ENCODE peak calls at places on chromosomes 12 and 14, in six cellular contexts. N, R, O, K, L and P are unnamed samples.

GRCh38 chr12:124904306-124905098 is 9.9 kb downstream of the UBC start:
- DNase-seq in N (peak; percentile 92), R (no peak), O (peak; percentile 89), K (peak; percentile 46), L (no peak), P (no peak)

GRCh38 chr12:74412607-74413230 is 124.9 kb upstream of the ATXN7L3B start:
- DNase-seq in N (peak; percentile 15), R (no peak), O (peak; percentile 2), K (peak; percentile 1), L (no peak), P (no peak)

GRCh38 chr12:103799504-103800251 is 41.4 kb downstream of the NT5DC3 start:
- DNase-seq in N (peak; percentile 90), R (no peak), O (peak; percentile 62), K (peak; percentile 81), L (no peak), P (no peak)

GRCh38 chr14:102050625-102051024 is 36.2 kb downstream of the HSP90AA1 start:
- DNase-seq in N (no peak), R (no peak), O (peak; percentile 85), K (peak; percentile 86), L (no peak), P (no peak)

GRCh38 chr12:34163443-34163842 is 141.1 kb downstream of the ALG10 start:
- DNase-seq in N (no peak), R (no peak), O (no peak), K (no peak), L (no peak), P (no peak)

GRCh38 chr14:67680121-67680602 is 5.7 kb upstream of the VTI1B start:
- DNase-seq in N (peak; percentile 77), R (no peak), O (peak; percentile 85), K (no peak), L (no peak), P (no peak)

GRCh38 chr14:68468437-68469207 is 324.2 kb downstream of the ZFP36L1 start:
- DNase-seq in N (peak; percentile 99), R (peak; percentile 26), O (peak; percentile 96), K (no peak), L (no peak), P (peak; percentile 6)

GRCh38 chr12:124391340-124392261 is 96.7 kb downstream of the RFLNA start:
- DNase-seq in N (peak; percentile 35), R (peak; percentile 65), O (peak; percentile 59), K (no peak), L (no peak), P (peak; percentile 53)

GRCh38 chr14:101721951-101722661 is 39.4 kb upstream of the PPP2R5C start:
- DNase-seq in N (peak; percentile 29), R (peak; percentile 65), O (peak; percentile 92), K (peak; percentile 5), L (peak; percentile 58), P (peak; percentile 69)

GRCh38 chr12:48219635-48220034 is 16.5 kb upstream of the OR10AD1 start:
- DNase-seq in N (no peak), R (no peak), O (no peak), K (no peak), L (no peak), P (no peak)

GRCh38 chr12:75116611-75117010 is 93.0 kb downstream of the KCNC2 start:
- DNase-seq in N (no peak), R (no peak), O (no peak), K (no peak), L (no peak), P (no peak)

GRCh38 chr12:75774309-75775052 is 257.1 kb downstream of the PHLDA1 start:
- DNase-seq in N (peak; percentile 15), R (no peak), O (peak; percentile 86), K (peak; percentile 60), L (no peak), P (no peak)

GRCh38 chr12:14647028-14647750 is 49.2 kb downstream of the GUCY2C start:
- DNase-seq in N (no peak), R (no peak), O (no peak), K (no peak), L (no peak), P (no peak)

GRCh38 chr12:18165889-18166288 is 75.9 kb upstream of the RERGL start:
- DNase-seq in N (no peak), R (no peak), O (no peak), K (no peak), L (no peak), P (no peak)

GRCh38 chr14:74302160-74302628 is 540 bp downstream of the ABCD4 start:
- DNase-seq in N (peak; percentile 72), R (no peak), O (peak; percentile 52), K (peak; percentile 38), L (no peak), P (no peak)

GRCh38 chr14:77603654-77604270 is 12.7 kb downstream of the SPTLC2 start:
- DNase-seq in N (peak; percentile 50), R (no peak), O (peak; percentile 19), K (no peak), L (no peak), P (no peak)

GRCh38 chr12:62919827-62920226 is 15.1 kb downstream of the PPM1H start:
- DNase-seq in N (peak; percentile 56), R (no peak), O (peak; percentile 26), K (peak; percentile 28), L (no peak), P (no peak)

GRCh38 chr14:65879218-65880009 is 466.9 kb downstream of the FUT8 start:
- DNase-seq in N (peak; percentile 98), R (no peak), O (peak; percentile 64), K (no peak), L (no peak), P (no peak)

GRCh38 chr14:63853831-63854293 is 1.1 kb downstream of the SYNE2 start:
- DNase-seq in N (peak; percentile 80), R (peak; percentile 45), O (peak; percentile 38), K (no peak), L (peak; percentile 35), P (peak; percentile 41)

GRCh38 chr12:51847830-51848727 is at the start of gene FIGNL2:
- DNase-seq in N (no peak), R (no peak), O (no peak), K (no peak), L (no peak), P (no peak)

GRCh38 chr14:36268957-36269734 is 51.3 kb downstream of the MBIP start:
- DNase-seq in N (no peak), R (no peak), O (no peak), K (no peak), L (no peak), P (no peak)

GRCh38 chr14:71362282-71362681 is 455.0 kb downstream of the PCNX1 start:
- DNase-seq in N (no peak), R (no peak), O (no peak), K (no peak), L (no peak), P (no peak)

GRCh38 chr12:4881665-4882064 is 28.0 kb upstream of the KCNA1 start:
- DNase-seq in N (peak; percentile 59), R (no peak), O (no peak), K (no peak), L (no peak), P (no peak)

GRCh38 chr12:27193854-27194544 is 50.1 kb upstream of the STK38L start:
- DNase-seq in N (peak; percentile 22), R (no peak), O (peak; percentile 93), K (peak; percentile 46), L (no peak), P (no peak)

GRCh38 chr12:107130830-107131760 is 37.7 kb upstream of the CRY1 start:
- DNase-seq in N (no peak), R (no peak), O (no peak), K (no peak), L (no peak), P (no peak)

GRCh38 chr12:75366629-75367028 is 24.3 kb upstream of the GLIPR1L2 start:
- DNase-seq in N (no peak), R (no peak), O (peak; percentile 59), K (peak; percentile 32), L (no peak), P (no peak)

GRCh38 chr14:104080557-104081492 is 4.7 kb upstream of the ASPG start:
- DNase-seq in N (no peak), R (no peak), O (no peak), K (no peak), L (no peak), P (no peak)

GRCh38 chr12:47205532-47206449 is 126.0 kb upstream of the AMIGO2 start:
- DNase-seq in N (no peak), R (no peak), O (no peak), K (no peak), L (no peak), P (no peak)

GRCh38 chr14:103105580-103106168 is 11.1 kb downstream of the EXOC3L4 start:
- DNase-seq in N (no peak), R (no peak), O (no peak), K (no peak), L (no peak), P (no peak)

GRCh38 chr12:82650627-82651337 is 35.9 kb upstream of the TMTC2 start:
- DNase-seq in N (peak; percentile 78), R (no peak), O (peak; percentile 41), K (no peak), L (no peak), P (no peak)

GRCh38 chr12:102349079-102349478 is 131.3 kb downstream of the IGF1 start:
- DNase-seq in N (no peak), R (no peak), O (no peak), K (no peak), L (no peak), P (no peak)

GRCh38 chr14:100192250-100192671 is 32.8 kb upstream of the DEGS2 start:
- DNase-seq in N (no peak), R (no peak), O (no peak), K (no peak), L (no peak), P (no peak)

GRCh38 chr14:74508292-74508731 is 14.7 kb downstream of the ISCA2 start:
- DNase-seq in N (no peak), R (no peak), O (no peak), K (no peak), L (no peak), P (no peak)

GRCh38 chr12:53098354-53098981 is 1.0 kb downstream of the IGFBP6 start:
- DNase-seq in N (no peak), R (peak; percentile 56), O (peak; percentile 71), K (no peak), L (no peak), P (peak; percentile 30)

GRCh38 chr14:90733139-90733808 is 83.0 kb downstream of the TTC7B start:
- DNase-seq in N (no peak), R (no peak), O (no peak), K (no peak), L (no peak), P (no peak)

GRCh38 chr14:95222151-95222631 is 64.9 kb upstream of the DICER1 start:
- DNase-seq in N (peak; percentile 80), R (no peak), O (peak; percentile 77), K (peak; percentile 18), L (no peak), P (no peak)

GRCh38 chr12:851343-851742 is 98.2 kb downstream of the RAD52 start:
- DNase-seq in N (peak; percentile 46), R (no peak), O (peak; percentile 56), K (no peak), L (no peak), P (no peak)